ENCODE peak calls at places on chromosomes 2 and 18, in nine cellular contexts. F, V, L, Z, P, A, C, X and O are unnamed samples.

GRCh38 chr2:128457006-128457604 is 138.4 kb upstream of the HS6ST1 start:
- DNase-seq in F (no peak), V (peak), L (peak), Z (no peak), P (no peak), A (no peak), C (peak), X (no peak), O (peak)

GRCh38 chr2:74927617-74928016 is 30.8 kb upstream of the POLE4 start:
- DNase-seq in F (no peak), V (no peak), L (no peak), Z (no peak), P (no peak), A (no peak), C (no peak), X (no peak), O (no peak)

GRCh38 chr2:171568085-171568484 is 45.8 kb downstream of the CYBRD1 start:
- DNase-seq in F (no peak), V (no peak), L (peak), Z (no peak), P (no peak), A (no peak), C (no peak), X (no peak), O (no peak)

GRCh38 chr2:97742381-97742847 is 29.0 kb downstream of the ZAP70 start:
- DNase-seq in F (no peak), V (no peak), L (no peak), Z (no peak), P (no peak), A (no peak), C (no peak), X (no peak), O (peak)

GRCh38 chr2:181120625-181121024 is 140.2 kb downstream of the UBE2E3 start:
- DNase-seq in F (no peak), V (no peak), L (no peak), Z (no peak), P (no peak), A (no peak), C (no peak), X (no peak), O (no peak)

GRCh38 chr2:197425550-197425949 is 9.3 kb downstream of the SF3B1 start:
- DNase-seq in F (no peak), V (no peak), L (no peak), Z (no peak), P (no peak), A (no peak), C (no peak), X (no peak), O (no peak)

GRCh38 chr18:77123313-77124231 is 9.0 kb downstream of the MBP start:
- DNase-seq in F (no peak), V (no peak), L (no peak), Z (no peak), P (no peak), A (no peak), C (no peak), X (no peak), O (no peak)

GRCh38 chr2:3641841-3642421 is 16.1 kb upstream of the ALLC start:
- DNase-seq in F (no peak), V (peak), L (no peak), Z (no peak), P (no peak), A (no peak), C (no peak), X (no peak), O (peak)

GRCh38 chr2:189096769-189097447 is 82.7 kb downstream of the COL5A2 start:
- DNase-seq in F (peak), V (no peak), L (no peak), Z (no peak), P (no peak), A (no peak), C (no peak), X (no peak), O (no peak)

GRCh38 chr2:107354143-107354542 is 468.2 kb upstream of the ST6GAL2 start:
- DNase-seq in F (no peak), V (no peak), L (no peak), Z (no peak), P (peak), A (no peak), C (no peak), X (no peak), O (no peak)

GRCh38 chr2:55150834-55151233 is 81.3 kb downstream of the CLHC1 start:
- DNase-seq in F (no peak), V (no peak), L (no peak), Z (no peak), P (no peak), A (no peak), C (no peak), X (no peak), O (peak)

GRCh38 chr2:201260302-201260800 is at the start of gene CASP8:
- DNase-seq in F (no peak), V (peak), L (no peak), Z (no peak), P (no peak), A (peak), C (no peak), X (no peak), O (peak)

GRCh38 chr18:55323051-55323994 is 264.7 kb downstream of the TCF4 start:
- DNase-seq in F (no peak), V (no peak), L (peak), Z (no peak), P (no peak), A (no peak), C (no peak), X (no peak), O (no peak)

GRCh38 chr2:204977914-204978313 is 432.6 kb downstream of the PARD3B start:
- DNase-seq in F (no peak), V (no peak), L (peak), Z (no peak), P (no peak), A (no peak), C (no peak), X (no peak), O (no peak)

GRCh38 chr2:160491922-160492371 is 1.7 kb downstream of the RBMS1 start:
- DNase-seq in F (no peak), V (no peak), L (peak), Z (no peak), P (no peak), A (no peak), C (no peak), X (no peak), O (no peak)
- H3K4me3 ChIP-seq in F (peak), V (peak), L (peak), Z (no peak), P (peak), A (peak), C (peak), X (peak), O (peak)

GRCh38 chr2:127067620-127068350 is 39.2 kb downstream of the BIN1 start:
- DNase-seq in F (peak), V (peak), L (peak), Z (peak), P (peak), A (peak), C (peak), X (no peak), O (peak)
- TF ChIP-seq POLR2AphosphoS5 in F (no peak), V (peak), L (no peak), Z (no peak), P (no peak), A (no peak), C (no peak), X (no peak), O (no peak)

GRCh38 chr2:45285791-45286390 is 276.6 kb upstream of the SIX2 start:
- DNase-seq in F (no peak), V (no peak), L (no peak), Z (no peak), P (no peak), A (no peak), C (no peak), X (no peak), O (no peak)

GRCh38 chr2:45283764-45284620 is 274.7 kb upstream of the SIX2 start:
- DNase-seq in F (peak), V (no peak), L (no peak), Z (no peak), P (no peak), A (no peak), C (no peak), X (no peak), O (no peak)

GRCh38 chr2:45284621-45284995 is 275.4 kb upstream of the SIX2 start:
- DNase-seq in F (no peak), V (no peak), L (no peak), Z (no peak), P (no peak), A (no peak), C (no peak), X (no peak), O (no peak)

GRCh38 chr2:45287040-45287439 is 277.8 kb upstream of the SIX2 start:
- DNase-seq in F (no peak), V (no peak), L (no peak), Z (no peak), P (no peak), A (no peak), C (no peak), X (no peak), O (no peak)

DNA sequence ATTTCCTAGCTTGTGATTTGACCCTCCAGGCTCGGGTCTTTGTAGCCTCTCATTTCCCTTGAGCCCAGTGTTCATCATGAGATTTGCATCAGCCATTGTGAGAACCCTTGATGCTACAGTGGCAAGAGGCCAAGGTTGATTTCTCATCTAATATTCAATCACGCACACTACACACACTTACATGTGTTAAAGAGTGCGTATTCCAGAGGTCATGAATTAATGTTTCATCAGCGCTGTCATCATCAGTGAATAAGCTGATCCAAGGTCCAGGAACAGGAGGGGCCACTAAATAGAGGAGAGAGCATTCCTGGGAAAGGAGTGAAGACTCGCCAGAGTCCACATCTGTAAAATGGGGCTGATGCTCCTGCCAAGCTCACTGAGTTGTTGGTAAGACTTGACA is 276.1 kb upstream of the SIX2 start:
- DNase-seq in F (no peak), V (no peak), L (no peak), Z (no peak), P (no peak), A (no peak), C (no peak), X (no peak), O (no peak)
- H3K27ac ChIP-seq in F (no peak), V (no peak), L (no peak), Z (no peak), P (no peak), A (no peak), C (no peak), X (no peak), O (no peak)

DNA sequence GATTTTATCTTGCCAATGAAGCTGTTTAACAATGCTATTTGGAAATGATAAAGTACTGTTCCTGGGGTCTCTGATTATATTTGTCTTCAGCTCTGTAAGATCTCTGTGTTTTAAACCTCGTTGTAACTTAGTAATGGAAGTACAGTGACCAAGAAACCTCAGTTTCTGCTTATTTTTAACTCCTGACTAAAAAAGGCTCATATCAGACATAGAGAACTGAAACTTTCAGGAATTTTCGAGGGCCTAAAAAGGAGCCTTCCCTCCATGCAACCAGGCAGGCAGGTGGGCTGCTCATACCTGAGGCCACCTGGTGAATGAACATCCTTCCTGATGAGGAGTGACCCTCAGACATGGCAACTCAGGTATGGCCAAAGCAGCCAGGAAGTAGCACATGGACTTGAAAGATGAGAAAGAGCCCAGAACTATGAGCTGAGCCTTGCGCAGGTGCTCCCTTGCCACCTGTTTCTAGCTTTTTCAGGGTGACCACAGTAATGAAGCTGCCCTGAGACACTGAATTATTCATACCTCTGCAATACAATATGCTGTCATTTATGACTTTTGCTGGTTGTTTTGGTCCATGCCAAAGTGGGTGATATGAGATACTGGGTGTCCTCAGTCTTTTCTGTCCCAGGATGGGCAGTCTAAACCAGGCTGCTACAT is 23.9 kb downstream of the MYO3B start:
- DNase-seq in F (no peak), V (no peak), L (no peak), Z (no peak), P (no peak), A (no peak), C (no peak), X (no peak), O (no peak)
- H3K4me3 ChIP-seq in F (no peak), V (no peak), L (no peak), Z (no peak), P (no peak), A (no peak), C (no peak), X (no peak), O (no peak)

GRCh38 chr2:241751152-241751551 is 16.7 kb downstream of the D2HGDH start:
- DNase-seq in F (no peak), V (no peak), L (no peak), Z (no peak), P (no peak), A (no peak), C (no peak), X (no peak), O (no peak)
- TF ChIP-seq POLR2AphosphoS5 in F (no peak), V (no peak), L (no peak), Z (no peak), P (no peak), A (no peak), C (no peak), X (no peak), O (peak)